ENCODE peak calls at places on chromosomes 1 and 21, in four cellular contexts. One of them, this sample, is unnamed.
A peak's percentile ranks its signal among the peaks of the same experiment; 100 is the strongest.

GRCh38 chr1:168687796-168688195 is 41.2 kb downstream of the DPT start:
- DNase-seq in neural progenitor cell: peak; percentile 54
- DNase-seq in fibroblast of the aortic adventitia: no peak
- DNase-seq in foreskin fibroblast: no peak
- DNase-seq in this sample: no peak

GRCh38 chr21:31872452-31873274 is at the start of gene HUNK:
- DNase-seq in neural progenitor cell: peak; percentile 86
- DNase-seq in fibroblast of the aortic adventitia: peak; percentile 10
- DNase-seq in foreskin fibroblast: peak; percentile 70
- DNase-seq in this sample: no peak

GRCh38 chr1:245298781-245299180 is 144.0 kb downstream of the KIF26B start:
- DNase-seq in neural progenitor cell: no peak
- DNase-seq in fibroblast of the aortic adventitia: peak; percentile 82
- DNase-seq in foreskin fibroblast: peak; percentile 67
- DNase-seq in this sample: peak; percentile 26

GRCh38 chr1:46687910-46688509 is 16.4 kb downstream of the TEX38 start:
- DNase-seq in neural progenitor cell: no peak
- DNase-seq in fibroblast of the aortic adventitia: no peak
- DNase-seq in foreskin fibroblast: no peak
- DNase-seq in this sample: no peak

GRCh38 chr21:18603246-18603645 is 199.7 kb upstream of the TMPRSS15 start:
- DNase-seq in neural progenitor cell: no peak
- DNase-seq in fibroblast of the aortic adventitia: no peak
- DNase-seq in foreskin fibroblast: no peak
- DNase-seq in this sample: no peak

GRCh38 chr1:234960722-234961467 is 167.7 kb downstream of the TOMM20 start:
- DNase-seq in neural progenitor cell: no peak
- DNase-seq in fibroblast of the aortic adventitia: peak; percentile 73
- DNase-seq in foreskin fibroblast: peak; percentile 54
- DNase-seq in this sample: no peak

GRCh38 chr1:116127123-116127847 is 16.1 kb downstream of the MAB21L3 start:
- DNase-seq in neural progenitor cell: no peak
- DNase-seq in fibroblast of the aortic adventitia: peak; percentile 36
- DNase-seq in foreskin fibroblast: peak; percentile 56
- DNase-seq in this sample: no peak

GRCh38 chr1:40185951-40186864 is 25.0 kb downstream of the RLF start:
- DNase-seq in neural progenitor cell: no peak
- DNase-seq in fibroblast of the aortic adventitia: no peak
- DNase-seq in foreskin fibroblast: peak; percentile 41
- DNase-seq in this sample: peak; percentile 42

GRCh38 chr21:34598931-34599400 is 15.9 kb downstream of the RCAN1 start:
- DNase-seq in neural progenitor cell: no peak
- DNase-seq in fibroblast of the aortic adventitia: no peak
- DNase-seq in foreskin fibroblast: peak; percentile 68
- DNase-seq in this sample: peak; percentile 21

GRCh38 chr1:218377143-218377660 is 32.1 kb downstream of the TGFB2 start:
- DNase-seq in neural progenitor cell: no peak
- DNase-seq in fibroblast of the aortic adventitia: peak; percentile 98
- DNase-seq in foreskin fibroblast: peak; percentile 96
- DNase-seq in this sample: peak; percentile 98

GRCh38 chr1:160374291-160374690 is 7.4 kb downstream of the NHLH1 start:
- DNase-seq in neural progenitor cell: no peak
- DNase-seq in fibroblast of the aortic adventitia: no peak
- DNase-seq in foreskin fibroblast: no peak
- DNase-seq in this sample: no peak

GRCh38 chr1:10615336-10615735 is 140.6 kb downstream of the PEX14 start:
- DNase-seq in neural progenitor cell: no peak
- DNase-seq in fibroblast of the aortic adventitia: no peak
- DNase-seq in foreskin fibroblast: no peak
- DNase-seq in this sample: no peak

GRCh38 chr1:66371233-66372005 is 162.5 kb upstream of the SGIP1 start:
- DNase-seq in neural progenitor cell: no peak
- DNase-seq in fibroblast of the aortic adventitia: peak; percentile 85
- DNase-seq in foreskin fibroblast: peak; percentile 83
- DNase-seq in this sample: peak; percentile 80

GRCh38 chr1:160726498-160727391 is 12.3 kb upstream of the SLAMF7 start:
- DNase-seq in neural progenitor cell: peak; percentile 88
- DNase-seq in fibroblast of the aortic adventitia: peak; percentile 73
- DNase-seq in foreskin fibroblast: peak; percentile 5
- DNase-seq in this sample: peak; percentile 62

GRCh38 chr1:225449261-225449660 is 21.4 kb upstream of the LBR start:
- DNase-seq in neural progenitor cell: no peak
- DNase-seq in fibroblast of the aortic adventitia: no peak
- DNase-seq in foreskin fibroblast: no peak
- DNase-seq in this sample: no peak

GRCh38 chr1:8137406-8138244 is 111.5 kb upstream of the ERRFI1 start:
- DNase-seq in neural progenitor cell: peak; percentile 16
- DNase-seq in fibroblast of the aortic adventitia: peak; percentile 97
- DNase-seq in foreskin fibroblast: peak; percentile 98
- DNase-seq in this sample: peak; percentile 96

GRCh38 chr1:86714159-86714558 is 9.8 kb downstream of the SH3GLB1 start:
- DNase-seq in neural progenitor cell: no peak
- DNase-seq in fibroblast of the aortic adventitia: peak; percentile 31
- DNase-seq in foreskin fibroblast: peak; percentile 26
- DNase-seq in this sample: no peak

GRCh38 chr1:20308569-20308968 is 17.9 kb downstream of the VWA5B1 start:
- DNase-seq in neural progenitor cell: no peak
- DNase-seq in fibroblast of the aortic adventitia: no peak
- DNase-seq in foreskin fibroblast: no peak
- DNase-seq in this sample: no peak

GRCh38 chr1:94866178-94866822 is 46.1 kb downstream of the SLC44A3 start:
- DNase-seq in neural progenitor cell: no peak
- DNase-seq in fibroblast of the aortic adventitia: peak; percentile 28
- DNase-seq in foreskin fibroblast: peak; percentile 41
- DNase-seq in this sample: peak; percentile 25

GRCh38 chr21:21096956-21097355 is 98.7 kb downstream of the NCAM2 start:
- DNase-seq in neural progenitor cell: no peak
- DNase-seq in fibroblast of the aortic adventitia: no peak
- DNase-seq in foreskin fibroblast: no peak
- DNase-seq in this sample: no peak

GRCh38 chr1:78055565-78056132 is 9.9 kb downstream of the GIPC2 start:
- DNase-seq in neural progenitor cell: no peak
- DNase-seq in fibroblast of the aortic adventitia: no peak
- DNase-seq in foreskin fibroblast: no peak
- DNase-seq in this sample: no peak

GRCh38 chr1:78061825-78062523 is 16.2 kb downstream of the GIPC2 start:
- DNase-seq in neural progenitor cell: no peak
- DNase-seq in fibroblast of the aortic adventitia: peak; percentile 74
- DNase-seq in foreskin fibroblast: peak; percentile 89
- DNase-seq in this sample: peak; percentile 93

GRCh38 chr1:78060857-78061563 is 15.2 kb downstream of the GIPC2 start:
- DNase-seq in neural progenitor cell: no peak
- DNase-seq in fibroblast of the aortic adventitia: no peak
- DNase-seq in foreskin fibroblast: no peak
- DNase-seq in this sample: no peak
- TF ChIP-seq CTCF in neural progenitor cell: peak; percentile 29
- TF ChIP-seq CTCF in fibroblast of the aortic adventitia: no peak
- TF ChIP-seq CTCF in foreskin fibroblast: peak; percentile 3
- TF ChIP-seq CTCF in this sample: peak; percentile 42

GRCh38 chr1:162397039-162397448 is 14.9 kb downstream of the SH2D1B start:
- DNase-seq in neural progenitor cell: no peak
- DNase-seq in fibroblast of the aortic adventitia: peak; percentile 26
- DNase-seq in foreskin fibroblast: peak; percentile 59
- DNase-seq in this sample: no peak
- TF ChIP-seq CTCF in neural progenitor cell: no peak
- TF ChIP-seq CTCF in fibroblast of the aortic adventitia: no peak
- TF ChIP-seq CTCF in foreskin fibroblast: no peak
- TF ChIP-seq CTCF in this sample: no peak

DNA sequence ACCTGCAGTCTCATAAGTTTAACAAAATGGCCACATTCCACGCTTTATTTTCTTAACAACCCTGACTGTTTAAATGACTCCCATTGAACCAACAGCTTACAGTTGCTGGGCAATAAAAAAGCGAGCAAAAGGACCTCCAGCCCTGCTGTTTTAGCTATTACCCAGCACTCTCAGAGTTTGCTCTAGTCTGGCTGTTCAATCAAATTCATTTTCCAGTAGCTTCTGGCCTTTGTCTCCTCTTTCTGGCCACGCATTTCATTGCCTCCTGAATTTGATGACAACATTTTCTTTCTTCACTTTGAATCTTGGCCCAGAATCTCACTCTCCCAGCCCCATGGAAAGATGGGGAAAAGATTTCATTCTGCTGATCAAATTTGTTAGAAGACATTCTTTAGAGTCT is 44.1 kb upstream of the DOCK7 start:
- DNase-seq in neural progenitor cell: no peak
- DNase-seq in fibroblast of the aortic adventitia: no peak
- DNase-seq in foreskin fibroblast: no peak
- DNase-seq in this sample: no peak
- TF ChIP-seq CTCF in neural progenitor cell: no peak
- TF ChIP-seq CTCF in fibroblast of the aortic adventitia: no peak
- TF ChIP-seq CTCF in foreskin fibroblast: no peak
- TF ChIP-seq CTCF in this sample: no peak

GRCh38 chr1:166907763-166908162 is 31.7 kb upstream of the TADA1 start:
- DNase-seq in neural progenitor cell: no peak
- DNase-seq in fibroblast of the aortic adventitia: no peak
- DNase-seq in foreskin fibroblast: no peak
- DNase-seq in this sample: no peak

GRCh38 chr1:166908942-166909341 is 32.9 kb upstream of the TADA1 start:
- DNase-seq in neural progenitor cell: no peak
- DNase-seq in fibroblast of the aortic adventitia: peak; percentile 30
- DNase-seq in foreskin fibroblast: no peak
- DNase-seq in this sample: peak; percentile 62

GRCh38 chr1:166914111-166914510 is 38.0 kb upstream of the TADA1 start:
- DNase-seq in neural progenitor cell: no peak
- DNase-seq in fibroblast of the aortic adventitia: no peak
- DNase-seq in foreskin fibroblast: no peak
- DNase-seq in this sample: no peak

GRCh38 chr1:166910396-166910994 is 34.4 kb upstream of the TADA1 start:
- DNase-seq in neural progenitor cell: peak; percentile 84
- DNase-seq in fibroblast of the aortic adventitia: peak; percentile 90
- DNase-seq in foreskin fibroblast: peak; percentile 66
- DNase-seq in this sample: peak; percentile 69

DNA sequence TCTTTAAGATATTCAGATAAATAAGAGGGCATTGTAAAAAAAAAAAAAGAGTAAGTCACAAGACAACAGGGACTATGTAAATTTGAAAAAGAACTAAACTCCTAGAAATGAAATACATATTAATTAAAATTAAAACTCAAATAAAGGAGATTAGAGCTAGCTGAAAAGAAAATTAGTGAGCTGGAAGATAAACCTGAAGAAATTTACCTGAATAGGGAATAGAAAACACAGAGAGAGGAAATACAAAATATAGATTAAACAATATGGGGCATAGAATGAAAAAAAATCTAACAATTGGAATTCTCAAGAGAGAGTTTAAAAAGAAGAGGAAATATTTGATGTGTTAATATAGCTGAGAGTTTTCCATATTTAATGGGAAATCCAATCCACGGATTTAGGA is 35.6 kb upstream of the TADA1 start:
- DNase-seq in neural progenitor cell: no peak
- DNase-seq in fibroblast of the aortic adventitia: no peak
- DNase-seq in foreskin fibroblast: no peak
- DNase-seq in this sample: no peak
- TF ChIP-seq CTCF in neural progenitor cell: no peak
- TF ChIP-seq CTCF in fibroblast of the aortic adventitia: no peak
- TF ChIP-seq CTCF in foreskin fibroblast: no peak
- TF ChIP-seq CTCF in this sample: no peak